ENCODE peak calls at places on chromosomes 1 and 21, in six cellular contexts. One of them, this sample, is unnamed.

GRCh38 chr1:67013573-67013972 is 40.4 kb downstream of the SLC35D1 start:
- DNase-seq in stimulated activated CD8-positive, alpha-beta memory T cell treated with anti-CD3 and anti-CD28 coated beads, Interleukin-15, amount 100 ng/mL, for 24 hours: no peak
- DNase-seq in GM12878: no peak
- DNase-seq in iris pigment epithelial cell: peak
- DNase-seq in GM04504: peak
- DNase-seq in T-cell: no peak
- DNase-seq in this sample: no peak

GRCh38 chr1:197042676-197043341 is 24.3 kb downstream of the F13B start:
- DNase-seq in iris pigment epithelial cell: no peak
- DNase-seq in GM12878: no peak
- DNase-seq in GM04504: no peak
- DNase-seq in T-cell: no peak
- DNase-seq in stimulated activated CD8-positive, alpha-beta memory T cell treated with anti-CD3 and anti-CD28 coated beads, Interleukin-15, amount 100 ng/mL, for 24 hours: no peak
- DNase-seq in this sample: no peak

GRCh38 chr21:31974454-31974985 is 101.7 kb downstream of the HUNK start:
- DNase-seq in GM12878: no peak
- DNase-seq in GM04504: no peak
- DNase-seq in iris pigment epithelial cell: no peak
- DNase-seq in T-cell: peak
- DNase-seq in stimulated activated CD8-positive, alpha-beta memory T cell treated with anti-CD3 and anti-CD28 coated beads, Interleukin-15, amount 100 ng/mL, for 24 hours: no peak
- DNase-seq in this sample: peak

GRCh38 chr1:95323117-95323516 is 89.1 kb downstream of the RWDD3 start:
- DNase-seq in iris pigment epithelial cell: no peak
- DNase-seq in GM04504: no peak
- DNase-seq in GM12878: no peak
- DNase-seq in stimulated activated CD8-positive, alpha-beta memory T cell treated with anti-CD3 and anti-CD28 coated beads, Interleukin-15, amount 100 ng/mL, for 24 hours: no peak
- DNase-seq in T-cell: no peak
- DNase-seq in this sample: no peak

GRCh38 chr1:59391216-59392179 is 94.6 kb downstream of the FGGY start:
- DNase-seq in stimulated activated CD8-positive, alpha-beta memory T cell treated with anti-CD3 and anti-CD28 coated beads, Interleukin-15, amount 100 ng/mL, for 24 hours: no peak
- DNase-seq in GM12878: no peak
- DNase-seq in iris pigment epithelial cell: peak
- DNase-seq in T-cell: no peak
- DNase-seq in GM04504: no peak
- DNase-seq in this sample: peak

GRCh38 chr1:172040466-172040865 is 199.2 kb downstream of the DNM3 start:
- DNase-seq in T-cell: no peak
- DNase-seq in stimulated activated CD8-positive, alpha-beta memory T cell treated with anti-CD3 and anti-CD28 coated beads, Interleukin-15, amount 100 ng/mL, for 24 hours: no peak
- DNase-seq in GM12878: no peak
- DNase-seq in iris pigment epithelial cell: peak
- DNase-seq in GM04504: no peak
- DNase-seq in this sample: no peak

GRCh38 chr1:162206749-162207635 is 137.5 kb downstream of the NOS1AP start:
- DNase-seq in GM12878: no peak
- DNase-seq in GM04504: no peak
- DNase-seq in T-cell: no peak
- DNase-seq in stimulated activated CD8-positive, alpha-beta memory T cell treated with anti-CD3 and anti-CD28 coated beads, Interleukin-15, amount 100 ng/mL, for 24 hours: no peak
- DNase-seq in iris pigment epithelial cell: no peak
- DNase-seq in this sample: no peak

GRCh38 chr21:16420086-16420724 is 690.4 kb downstream of the USP25 start:
- DNase-seq in GM04504: no peak
- DNase-seq in stimulated activated CD8-positive, alpha-beta memory T cell treated with anti-CD3 and anti-CD28 coated beads, Interleukin-15, amount 100 ng/mL, for 24 hours: no peak
- DNase-seq in iris pigment epithelial cell: peak
- DNase-seq in T-cell: no peak
- DNase-seq in GM12878: no peak
- DNase-seq in this sample: no peak

GRCh38 chr1:29709711-29710169 is 473.4 kb downstream of the PTPRU start:
- DNase-seq in T-cell: no peak
- DNase-seq in GM12878: no peak
- DNase-seq in stimulated activated CD8-positive, alpha-beta memory T cell treated with anti-CD3 and anti-CD28 coated beads, Interleukin-15, amount 100 ng/mL, for 24 hours: no peak
- DNase-seq in GM04504: no peak
- DNase-seq in iris pigment epithelial cell: peak
- DNase-seq in this sample: no peak

GRCh38 chr1:234067584-234067983 is 163.1 kb downstream of the SLC35F3 start:
- DNase-seq in iris pigment epithelial cell: no peak
- DNase-seq in GM12878: no peak
- DNase-seq in T-cell: no peak
- DNase-seq in stimulated activated CD8-positive, alpha-beta memory T cell treated with anti-CD3 and anti-CD28 coated beads, Interleukin-15, amount 100 ng/mL, for 24 hours: no peak
- DNase-seq in GM04504: no peak
- DNase-seq in this sample: no peak

GRCh38 chr1:115251856-115252255 is 86.2 kb downstream of the NGF start:
- DNase-seq in GM12878: no peak
- DNase-seq in GM04504: peak
- DNase-seq in iris pigment epithelial cell: peak
- DNase-seq in stimulated activated CD8-positive, alpha-beta memory T cell treated with anti-CD3 and anti-CD28 coated beads, Interleukin-15, amount 100 ng/mL, for 24 hours: no peak
- DNase-seq in T-cell: no peak
- DNase-seq in this sample: no peak

GRCh38 chr1:2330511-2331199 is 60.7 kb downstream of the MORN1 start:
- DNase-seq in stimulated activated CD8-positive, alpha-beta memory T cell treated with anti-CD3 and anti-CD28 coated beads, Interleukin-15, amount 100 ng/mL, for 24 hours: no peak
- DNase-seq in GM12878: no peak
- DNase-seq in T-cell: no peak
- DNase-seq in GM04504: peak
- DNase-seq in iris pigment epithelial cell: peak
- DNase-seq in this sample: no peak

GRCh38 chr21:36535618-36536241 is 55.8 kb upstream of the CLDN14 start:
- DNase-seq in GM04504: no peak
- DNase-seq in iris pigment epithelial cell: no peak
- DNase-seq in stimulated activated CD8-positive, alpha-beta memory T cell treated with anti-CD3 and anti-CD28 coated beads, Interleukin-15, amount 100 ng/mL, for 24 hours: no peak
- DNase-seq in GM12878: peak
- DNase-seq in T-cell: no peak
- DNase-seq in this sample: no peak

GRCh38 chr1:58785424-58786058 is 1.7 kb upstream of the JUN start:
- DNase-seq in GM12878: peak
- DNase-seq in T-cell: peak
- DNase-seq in iris pigment epithelial cell: peak
- DNase-seq in GM04504: no peak
- DNase-seq in stimulated activated CD8-positive, alpha-beta memory T cell treated with anti-CD3 and anti-CD28 coated beads, Interleukin-15, amount 100 ng/mL, for 24 hours: no peak
- DNase-seq in this sample: no peak

GRCh38 chr1:152440635-152441471 is 26.8 kb upstream of the CRNN start:
- DNase-seq in iris pigment epithelial cell: peak
- DNase-seq in stimulated activated CD8-positive, alpha-beta memory T cell treated with anti-CD3 and anti-CD28 coated beads, Interleukin-15, amount 100 ng/mL, for 24 hours: no peak
- DNase-seq in GM12878: peak
- DNase-seq in GM04504: peak
- DNase-seq in T-cell: peak
- DNase-seq in this sample: peak

GRCh38 chr1:193013005-193013404 is 46.2 kb downstream of the UCHL5 start:
- DNase-seq in stimulated activated CD8-positive, alpha-beta memory T cell treated with anti-CD3 and anti-CD28 coated beads, Interleukin-15, amount 100 ng/mL, for 24 hours: no peak
- DNase-seq in GM04504: peak
- DNase-seq in GM12878: no peak
- DNase-seq in T-cell: no peak
- DNase-seq in iris pigment epithelial cell: peak
- DNase-seq in this sample: no peak

GRCh38 chr1:88595355-88595754 is 88.7 kb upstream of the PKN2 start:
- DNase-seq in GM04504: peak
- DNase-seq in stimulated activated CD8-positive, alpha-beta memory T cell treated with anti-CD3 and anti-CD28 coated beads, Interleukin-15, amount 100 ng/mL, for 24 hours: no peak
- DNase-seq in GM12878: peak
- DNase-seq in T-cell: no peak
- DNase-seq in iris pigment epithelial cell: peak
- DNase-seq in this sample: peak

GRCh38 chr21:34003428-34003827 is 70.0 kb upstream of the MRPS6 start:
- DNase-seq in GM12878: no peak
- DNase-seq in T-cell: no peak
- DNase-seq in iris pigment epithelial cell: no peak
- DNase-seq in stimulated activated CD8-positive, alpha-beta memory T cell treated with anti-CD3 and anti-CD28 coated beads, Interleukin-15, amount 100 ng/mL, for 24 hours: no peak
- DNase-seq in GM04504: no peak
- DNase-seq in this sample: no peak

GRCh38 chr21:14773777-14774345 is 227.7 kb upstream of the SAMSN1 start:
- DNase-seq in GM12878: no peak
- DNase-seq in T-cell: peak
- DNase-seq in iris pigment epithelial cell: peak
- DNase-seq in GM04504: no peak
- DNase-seq in stimulated activated CD8-positive, alpha-beta memory T cell treated with anti-CD3 and anti-CD28 coated beads, Interleukin-15, amount 100 ng/mL, for 24 hours: peak
- DNase-seq in this sample: peak

GRCh38 chr21:25750085-25750484 is 15.3 kb downstream of the GABPA start:
- DNase-seq in GM04504: no peak
- DNase-seq in stimulated activated CD8-positive, alpha-beta memory T cell treated with anti-CD3 and anti-CD28 coated beads, Interleukin-15, amount 100 ng/mL, for 24 hours: no peak
- DNase-seq in GM12878: no peak
- DNase-seq in iris pigment epithelial cell: no peak
- DNase-seq in T-cell: no peak
- DNase-seq in this sample: peak

GRCh38 chr1:96515925-96516324 is 205.7 kb upstream of the PTBP2 start:
- DNase-seq in GM04504: no peak
- DNase-seq in iris pigment epithelial cell: no peak
- DNase-seq in GM12878: no peak
- DNase-seq in stimulated activated CD8-positive, alpha-beta memory T cell treated with anti-CD3 and anti-CD28 coated beads, Interleukin-15, amount 100 ng/mL, for 24 hours: no peak
- DNase-seq in T-cell: no peak
- DNase-seq in this sample: peak

GRCh38 chr1:203799157-203799556 is 3.7 kb downstream of the ZBED6 start:
- DNase-seq in GM04504: no peak
- DNase-seq in T-cell: no peak
- DNase-seq in iris pigment epithelial cell: no peak
- DNase-seq in stimulated activated CD8-positive, alpha-beta memory T cell treated with anti-CD3 and anti-CD28 coated beads, Interleukin-15, amount 100 ng/mL, for 24 hours: no peak
- DNase-seq in GM12878: no peak
- DNase-seq in this sample: no peak

GRCh38 chr1:212455406-212456165 is 22.9 kb downstream of the NENF start:
- DNase-seq in T-cell: peak
- DNase-seq in GM04504: peak
- DNase-seq in iris pigment epithelial cell: peak
- DNase-seq in stimulated activated CD8-positive, alpha-beta memory T cell treated with anti-CD3 and anti-CD28 coated beads, Interleukin-15, amount 100 ng/mL, for 24 hours: peak
- DNase-seq in GM12878: no peak
- DNase-seq in this sample: peak

GRCh38 chr1:221708987-221709386 is 32.9 kb downstream of the DUSP10 start:
- DNase-seq in GM04504: no peak
- DNase-seq in T-cell: peak
- DNase-seq in GM12878: no peak
- DNase-seq in iris pigment epithelial cell: no peak
- DNase-seq in stimulated activated CD8-positive, alpha-beta memory T cell treated with anti-CD3 and anti-CD28 coated beads, Interleukin-15, amount 100 ng/mL, for 24 hours: no peak
- DNase-seq in this sample: peak

GRCh38 chr1:152866321-152866720 is 6.5 kb downstream of the LCE7A start:
- DNase-seq in T-cell: no peak
- DNase-seq in iris pigment epithelial cell: no peak
- DNase-seq in stimulated activated CD8-positive, alpha-beta memory T cell treated with anti-CD3 and anti-CD28 coated beads, Interleukin-15, amount 100 ng/mL, for 24 hours: no peak
- DNase-seq in GM04504: no peak
- DNase-seq in GM12878: no peak
- DNase-seq in this sample: no peak

GRCh38 chr21:42547906-42548365 is 34.3 kb downstream of the SLC37A1 start:
- DNase-seq in T-cell: no peak
- DNase-seq in stimulated activated CD8-positive, alpha-beta memory T cell treated with anti-CD3 and anti-CD28 coated beads, Interleukin-15, amount 100 ng/mL, for 24 hours: no peak
- DNase-seq in GM04504: no peak
- DNase-seq in iris pigment epithelial cell: no peak
- DNase-seq in GM12878: no peak
- DNase-seq in this sample: no peak

GRCh38 chr1:88681223-88681622 is 2.9 kb upstream of the PKN2 start:
- DNase-seq in GM04504: no peak
- DNase-seq in T-cell: no peak
- DNase-seq in GM12878: no peak
- DNase-seq in iris pigment epithelial cell: no peak
- DNase-seq in stimulated activated CD8-positive, alpha-beta memory T cell treated with anti-CD3 and anti-CD28 coated beads, Interleukin-15, amount 100 ng/mL, for 24 hours: no peak
- DNase-seq in this sample: no peak

GRCh38 chr21:29018540-29018939 is 609 bp downstream of the RWDD2B start:
- DNase-seq in T-cell: no peak
- DNase-seq in GM04504: no peak
- DNase-seq in GM12878: no peak
- DNase-seq in stimulated activated CD8-positive, alpha-beta memory T cell treated with anti-CD3 and anti-CD28 coated beads, Interleukin-15, amount 100 ng/mL, for 24 hours: no peak
- DNase-seq in iris pigment epithelial cell: no peak
- DNase-seq in this sample: peak

GRCh38 chr1:229192031-229192430 is 78.9 kb upstream of the RAB4A start:
- DNase-seq in T-cell: no peak
- DNase-seq in GM04504: no peak
- DNase-seq in stimulated activated CD8-positive, alpha-beta memory T cell treated with anti-CD3 and anti-CD28 coated beads, Interleukin-15, amount 100 ng/mL, for 24 hours: no peak
- DNase-seq in GM12878: no peak
- DNase-seq in iris pigment epithelial cell: peak
- DNase-seq in this sample: no peak

GRCh38 chr1:67612690-67613322 is 72.2 kb upstream of the GADD45A start:
- DNase-seq in stimulated activated CD8-positive, alpha-beta memory T cell treated with anti-CD3 and anti-CD28 coated beads, Interleukin-15, amount 100 ng/mL, for 24 hours: no peak
- DNase-seq in iris pigment epithelial cell: no peak
- DNase-seq in GM04504: no peak
- DNase-seq in GM12878: no peak
- DNase-seq in T-cell: no peak
- DNase-seq in this sample: no peak

GRCh38 chr1:146020058-146020738 is 1.3 kb downstream of the HJV start:
- DNase-seq in GM12878: no peak
- DNase-seq in stimulated activated CD8-positive, alpha-beta memory T cell treated with anti-CD3 and anti-CD28 coated beads, Interleukin-15, amount 100 ng/mL, for 24 hours: no peak
- DNase-seq in iris pigment epithelial cell: no peak
- DNase-seq in GM04504: no peak
- DNase-seq in T-cell: no peak
- DNase-seq in this sample: no peak

GRCh38 chr1:187641463-187641862 is 812.7 kb downstream of the PLA2G4A start:
- DNase-seq in iris pigment epithelial cell: no peak
- DNase-seq in GM04504: no peak
- DNase-seq in T-cell: no peak
- DNase-seq in GM12878: no peak
- DNase-seq in stimulated activated CD8-positive, alpha-beta memory T cell treated with anti-CD3 and anti-CD28 coated beads, Interleukin-15, amount 100 ng/mL, for 24 hours: no peak
- DNase-seq in this sample: no peak